ENCODE peak calls at places on chromosomes 2 and 18, in six cellular contexts. One of them, this sample, is unnamed.

GRCh38 chr2:27078267-27079194 is at the start of gene EMILIN1:
- DNase-seq in GM06990: no peak
- DNase-seq in astrocyte of the hippocampus: peak
- DNase-seq in naive B cell: no peak
- DNase-seq in HS-5: peak
- DNase-seq in foreskin keratinocyte: no peak
- DNase-seq in this sample: no peak

GRCh38 chr2:46893231-46893943 is 22.2 kb downstream of the MCFD2 start:
- DNase-seq in GM06990: no peak
- DNase-seq in naive B cell: no peak
- DNase-seq in HS-5: no peak
- DNase-seq in astrocyte of the hippocampus: no peak
- DNase-seq in foreskin keratinocyte: peak
- DNase-seq in this sample: no peak

GRCh38 chr2:159712929-159713575 is 746 bp downstream of the MARCHF7 start:
- DNase-seq in HS-5: no peak
- DNase-seq in astrocyte of the hippocampus: no peak
- DNase-seq in naive B cell: no peak
- DNase-seq in GM06990: no peak
- DNase-seq in foreskin keratinocyte: peak
- DNase-seq in this sample: no peak

GRCh38 chr2:180516204-180516603 is 464.2 kb upstream of the UBE2E3 start:
- DNase-seq in HS-5: no peak
- DNase-seq in astrocyte of the hippocampus: no peak
- DNase-seq in foreskin keratinocyte: no peak
- DNase-seq in GM06990: no peak
- DNase-seq in naive B cell: no peak
- DNase-seq in this sample: no peak

GRCh38 chr2:30706534-30707303 is 100.5 kb downstream of the CAPN13 start:
- DNase-seq in naive B cell: peak
- DNase-seq in HS-5: peak
- DNase-seq in astrocyte of the hippocampus: peak
- DNase-seq in GM06990: no peak
- DNase-seq in foreskin keratinocyte: peak
- DNase-seq in this sample: no peak

GRCh38 chr2:45809205-45809604 is 157.7 kb downstream of the PRKCE start:
- DNase-seq in GM06990: no peak
- DNase-seq in foreskin keratinocyte: no peak
- DNase-seq in naive B cell: no peak
- DNase-seq in astrocyte of the hippocampus: no peak
- DNase-seq in HS-5: no peak
- DNase-seq in this sample: no peak

GRCh38 chr2:37585982-37586621 is 85.3 kb downstream of the CDC42EP3 start:
- DNase-seq in HS-5: peak
- DNase-seq in naive B cell: no peak
- DNase-seq in GM06990: no peak
- DNase-seq in foreskin keratinocyte: peak
- DNase-seq in astrocyte of the hippocampus: peak
- DNase-seq in this sample: no peak

GRCh38 chr18:58989184-58989759 is 124.6 kb downstream of the ZNF532 start:
- DNase-seq in foreskin keratinocyte: no peak
- DNase-seq in astrocyte of the hippocampus: no peak
- DNase-seq in naive B cell: no peak
- DNase-seq in HS-5: no peak
- DNase-seq in GM06990: no peak
- DNase-seq in this sample: no peak

GRCh38 chr2:36088716-36089328 is 266.8 kb upstream of the CRIM1 start:
- DNase-seq in foreskin keratinocyte: no peak
- DNase-seq in naive B cell: no peak
- DNase-seq in HS-5: no peak
- DNase-seq in astrocyte of the hippocampus: no peak
- DNase-seq in GM06990: no peak
- DNase-seq in this sample: no peak

GRCh38 chr2:216343221-216343985 is 28.9 kb downstream of the MARCHF4 start:
- DNase-seq in foreskin keratinocyte: no peak
- DNase-seq in HS-5: no peak
- DNase-seq in astrocyte of the hippocampus: no peak
- DNase-seq in GM06990: no peak
- DNase-seq in naive B cell: no peak
- DNase-seq in this sample: no peak

GRCh38 chr2:205579335-205579734 is 103.0 kb upstream of the NRP2 start:
- DNase-seq in naive B cell: no peak
- DNase-seq in foreskin keratinocyte: no peak
- DNase-seq in GM06990: no peak
- DNase-seq in astrocyte of the hippocampus: no peak
- DNase-seq in HS-5: no peak
- DNase-seq in this sample: no peak

GRCh38 chr2:48531141-48531648 is 1.2 kb downstream of the STON1 start:
- DNase-seq in foreskin keratinocyte: peak
- DNase-seq in naive B cell: no peak
- DNase-seq in HS-5: no peak
- DNase-seq in astrocyte of the hippocampus: peak
- DNase-seq in GM06990: no peak
- DNase-seq in this sample: no peak

GRCh38 chr2:228866781-228867180 is 404.3 kb downstream of the PID1 start:
- DNase-seq in GM06990: no peak
- DNase-seq in astrocyte of the hippocampus: no peak
- DNase-seq in naive B cell: no peak
- DNase-seq in HS-5: no peak
- DNase-seq in foreskin keratinocyte: no peak
- DNase-seq in this sample: no peak

GRCh38 chr2:182951948-182952663 is 85.7 kb upstream of the FRZB start:
- DNase-seq in HS-5: no peak
- DNase-seq in astrocyte of the hippocampus: peak
- DNase-seq in foreskin keratinocyte: no peak
- DNase-seq in GM06990: no peak
- DNase-seq in naive B cell: no peak
- DNase-seq in this sample: no peak

GRCh38 chr2:96306370-96306769 is 1.0 kb upstream of the SNRNP200 start:
- DNase-seq in naive B cell: no peak
- DNase-seq in HS-5: no peak
- DNase-seq in GM06990: no peak
- DNase-seq in foreskin keratinocyte: no peak
- DNase-seq in astrocyte of the hippocampus: no peak
- DNase-seq in this sample: no peak

GRCh38 chr2:120815292-120815691 is 79.6 kb downstream of the GLI2 start:
- DNase-seq in foreskin keratinocyte: no peak
- DNase-seq in naive B cell: no peak
- DNase-seq in astrocyte of the hippocampus: no peak
- DNase-seq in GM06990: no peak
- DNase-seq in HS-5: no peak
- DNase-seq in this sample: no peak

GRCh38 chr2:110794390-110794789 is 62.0 kb downstream of the ACOXL start:
- DNase-seq in HS-5: no peak
- DNase-seq in astrocyte of the hippocampus: no peak
- DNase-seq in foreskin keratinocyte: no peak
- DNase-seq in GM06990: no peak
- DNase-seq in naive B cell: no peak
- DNase-seq in this sample: no peak

GRCh38 chr2:56297671-56298070 is 113.9 kb downstream of the CCDC85A start:
- DNase-seq in astrocyte of the hippocampus: no peak
- DNase-seq in GM06990: no peak
- DNase-seq in naive B cell: no peak
- DNase-seq in HS-5: no peak
- DNase-seq in foreskin keratinocyte: no peak
- DNase-seq in this sample: no peak

GRCh38 chr2:189254268-189254883 is 74.8 kb upstream of the COL5A2 start:
- DNase-seq in naive B cell: no peak
- DNase-seq in HS-5: peak
- DNase-seq in foreskin keratinocyte: peak
- DNase-seq in GM06990: no peak
- DNase-seq in astrocyte of the hippocampus: peak
- DNase-seq in this sample: no peak

GRCh38 chr2:67476808-67477790 is 80.0 kb downstream of the ETAA1 start:
- DNase-seq in foreskin keratinocyte: peak
- DNase-seq in astrocyte of the hippocampus: peak
- DNase-seq in HS-5: no peak
- DNase-seq in naive B cell: no peak
- DNase-seq in GM06990: no peak
- DNase-seq in this sample: no peak

GRCh38 chr2:189453998-189454397 is 12.7 kb downstream of the WDR75 start:
- DNase-seq in astrocyte of the hippocampus: no peak
- DNase-seq in foreskin keratinocyte: no peak
- DNase-seq in GM06990: no peak
- DNase-seq in HS-5: no peak
- DNase-seq in naive B cell: no peak
- DNase-seq in this sample: no peak

GRCh38 chr2:8524388-8524787 is 157.5 kb upstream of the ID2 start:
- DNase-seq in naive B cell: no peak
- DNase-seq in astrocyte of the hippocampus: no peak
- DNase-seq in foreskin keratinocyte: no peak
- DNase-seq in GM06990: no peak
- DNase-seq in HS-5: no peak
- DNase-seq in this sample: no peak